ENCODE peak calls at places on chromosomes 7 and 10, in five cellular contexts. One of them, this sample, is unnamed.

GRCh38 chr10:12541446-12542067 is 192.2 kb downstream of the CAMK1D start:
- DNase-seq in CD8-positive, alpha-beta T cell: no peak
- DNase-seq in GM13976: no peak
- DNase-seq in heart left ventricle: no peak
- DNase-seq in mesothelial cell of epicardium: no peak
- DNase-seq in this sample: no peak

GRCh38 chr7:137508437-137509175 is 165.1 kb upstream of the PTN start:
- DNase-seq in CD8-positive, alpha-beta T cell: no peak
- DNase-seq in GM13976: no peak
- DNase-seq in heart left ventricle: no peak
- DNase-seq in mesothelial cell of epicardium: no peak
- DNase-seq in this sample: no peak

GRCh38 chr7:153034791-153035190 is 275.2 kb downstream of the ACTR3B start:
- DNase-seq in CD8-positive, alpha-beta T cell: no peak
- DNase-seq in GM13976: no peak
- DNase-seq in heart left ventricle: no peak
- DNase-seq in mesothelial cell of epicardium: no peak
- DNase-seq in this sample: no peak

GRCh38 chr10:77357611-77358010 is 280.0 kb downstream of the KCNMA1 start:
- DNase-seq in CD8-positive, alpha-beta T cell: no peak
- DNase-seq in GM13976: no peak
- DNase-seq in heart left ventricle: no peak
- DNase-seq in mesothelial cell of epicardium: no peak
- DNase-seq in this sample: no peak

GRCh38 chr7:104984591-104985258 is 29.3 kb upstream of the KMT2E start:
- DNase-seq in CD8-positive, alpha-beta T cell: no peak
- DNase-seq in GM13976: no peak
- DNase-seq in heart left ventricle: no peak
- DNase-seq in mesothelial cell of epicardium: no peak
- DNase-seq in this sample: no peak

GRCh38 chr7:104898434-104898833 is 115.6 kb upstream of the KMT2E start:
- DNase-seq in CD8-positive, alpha-beta T cell: no peak
- DNase-seq in GM13976: no peak
- DNase-seq in heart left ventricle: no peak
- DNase-seq in mesothelial cell of epicardium: no peak
- DNase-seq in this sample: no peak

GRCh38 chr7:155647302-155647701 is 2.8 kb downstream of the RBM33 start:
- DNase-seq in CD8-positive, alpha-beta T cell: no peak
- DNase-seq in GM13976: no peak
- DNase-seq in heart left ventricle: no peak
- DNase-seq in mesothelial cell of epicardium: no peak
- DNase-seq in this sample: no peak

GRCh38 chr10:57145548-57145947 is 784.5 kb upstream of the ZWINT start:
- DNase-seq in CD8-positive, alpha-beta T cell: no peak
- DNase-seq in GM13976: no peak
- DNase-seq in heart left ventricle: no peak
- DNase-seq in mesothelial cell of epicardium: no peak
- DNase-seq in this sample: no peak

GRCh38 chr7:158309844-158310763 is 277.5 kb downstream of the PTPRN2 start:
- DNase-seq in CD8-positive, alpha-beta T cell: no peak
- DNase-seq in GM13976: no peak
- DNase-seq in heart left ventricle: no peak
- DNase-seq in mesothelial cell of epicardium: no peak
- DNase-seq in this sample: no peak

GRCh38 chr7:50665403-50666123 is 100.4 kb upstream of the DDC start:
- DNase-seq in CD8-positive, alpha-beta T cell: no peak
- DNase-seq in GM13976: no peak
- DNase-seq in heart left ventricle: no peak
- DNase-seq in mesothelial cell of epicardium: no peak
- DNase-seq in this sample: no peak

GRCh38 chr10:78508955-78509354 is 475.3 kb downstream of the RPS24 start:
- DNase-seq in CD8-positive, alpha-beta T cell: no peak
- DNase-seq in GM13976: no peak
- DNase-seq in heart left ventricle: no peak
- DNase-seq in mesothelial cell of epicardium: no peak
- DNase-seq in this sample: no peak

GRCh38 chr10:121036431-121036830 is 185.3 kb downstream of the WDR11 start:
- DNase-seq in CD8-positive, alpha-beta T cell: no peak
- DNase-seq in GM13976: no peak
- DNase-seq in heart left ventricle: no peak
- DNase-seq in mesothelial cell of epicardium: no peak
- DNase-seq in this sample: no peak

GRCh38 chr7:93719546-93719945 is 145.0 kb upstream of the CALCR start:
- DNase-seq in CD8-positive, alpha-beta T cell: no peak
- DNase-seq in GM13976: no peak
- DNase-seq in heart left ventricle: no peak
- DNase-seq in mesothelial cell of epicardium: no peak
- DNase-seq in this sample: no peak

GRCh38 chr10:50470345-50470744 is 153.4 kb downstream of the SGMS1 start:
- DNase-seq in CD8-positive, alpha-beta T cell: no peak
- DNase-seq in GM13976: no peak
- DNase-seq in heart left ventricle: no peak
- DNase-seq in mesothelial cell of epicardium: no peak
- DNase-seq in this sample: no peak

GRCh38 chr7:94011714-94012353 is 7.7 kb upstream of the BET1 start:
- DNase-seq in CD8-positive, alpha-beta T cell: no peak
- DNase-seq in GM13976: no peak
- DNase-seq in heart left ventricle: no peak
- DNase-seq in mesothelial cell of epicardium: no peak
- DNase-seq in this sample: no peak

GRCh38 chr7:6628045-6628444 is 9.1 kb upstream of the ZNF316 start:
- DNase-seq in CD8-positive, alpha-beta T cell: no peak
- DNase-seq in GM13976: no peak
- DNase-seq in heart left ventricle: no peak
- DNase-seq in mesothelial cell of epicardium: no peak
- DNase-seq in this sample: no peak

GRCh38 chr10:93813507-93814465 is 56.0 kb downstream of the LGI1 start:
- DNase-seq in CD8-positive, alpha-beta T cell: peak; percentile 6
- DNase-seq in GM13976: peak; percentile 21
- DNase-seq in heart left ventricle: peak; percentile 69
- DNase-seq in mesothelial cell of epicardium: no peak
- DNase-seq in this sample: no peak

GRCh38 chr7:71613316-71613715 is 481.4 kb downstream of the GALNT17 start:
- DNase-seq in CD8-positive, alpha-beta T cell: no peak
- DNase-seq in GM13976: no peak
- DNase-seq in heart left ventricle: no peak
- DNase-seq in mesothelial cell of epicardium: no peak
- DNase-seq in this sample: no peak

GRCh38 chr7:136501151-136501550 is 367.3 kb upstream of the CHRM2 start:
- DNase-seq in CD8-positive, alpha-beta T cell: no peak
- DNase-seq in GM13976: no peak
- DNase-seq in heart left ventricle: no peak
- DNase-seq in mesothelial cell of epicardium: no peak
- DNase-seq in this sample: no peak

GRCh38 chr7:41696323-41696916 is 6.5 kb downstream of the INHBA start:
- DNase-seq in CD8-positive, alpha-beta T cell: no peak
- DNase-seq in GM13976: peak; percentile 38
- DNase-seq in heart left ventricle: peak; percentile 78
- DNase-seq in mesothelial cell of epicardium: peak; percentile 74
- DNase-seq in this sample: no peak

DNA sequence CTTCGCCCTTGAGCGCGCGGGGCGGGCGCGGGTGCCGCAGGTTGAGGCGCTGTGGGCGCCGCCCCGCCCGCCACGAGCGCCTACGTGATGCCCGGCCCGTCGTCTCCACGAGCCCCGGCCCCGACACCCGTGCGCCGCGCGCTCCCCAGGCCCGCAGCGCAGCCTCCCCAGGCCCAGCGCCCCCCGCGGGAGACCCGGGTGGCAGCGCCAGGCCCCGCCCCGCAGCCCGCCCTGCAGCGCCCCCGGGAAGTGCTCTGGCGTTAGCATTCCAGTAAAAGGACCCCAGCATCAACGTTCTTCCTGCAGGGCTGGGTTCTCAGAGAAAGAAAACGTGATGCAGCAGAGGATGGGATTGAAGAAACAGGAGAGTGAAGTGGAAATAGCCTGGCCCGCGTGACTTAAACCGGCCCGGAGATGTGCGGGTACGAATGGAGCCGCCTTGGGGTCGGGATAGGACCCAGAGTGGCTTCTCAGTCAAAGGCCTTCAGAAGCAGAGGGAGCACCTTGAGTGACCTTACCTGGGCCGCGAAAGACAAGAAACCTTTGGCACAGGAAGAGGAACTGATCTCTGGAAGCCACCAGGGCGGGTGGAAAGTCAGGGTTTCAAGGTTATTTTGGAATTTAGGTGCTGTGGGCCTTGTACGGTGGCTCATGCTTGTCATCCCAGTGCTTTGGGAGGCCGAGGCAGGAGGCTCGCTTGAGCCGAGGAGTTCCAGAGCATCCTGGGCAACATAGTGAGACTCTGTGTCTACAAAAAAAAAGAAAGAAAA is 1.8 kb downstream of the PFKP start:
- DNase-seq in CD8-positive, alpha-beta T cell: no peak
- DNase-seq in GM13976: peak; percentile 67
- DNase-seq in heart left ventricle: peak; percentile 67
- DNase-seq in mesothelial cell of epicardium: no peak
- DNase-seq in this sample: no peak
- TF ChIP-seq CTCF in CD8-positive, alpha-beta T cell: no peak
- TF ChIP-seq CTCF in GM13976: peak; percentile 19
- TF ChIP-seq CTCF in heart left ventricle: no peak
- TF ChIP-seq CTCF in mesothelial cell of epicardium: no peak
- TF ChIP-seq CTCF in this sample: no peak

DNA sequence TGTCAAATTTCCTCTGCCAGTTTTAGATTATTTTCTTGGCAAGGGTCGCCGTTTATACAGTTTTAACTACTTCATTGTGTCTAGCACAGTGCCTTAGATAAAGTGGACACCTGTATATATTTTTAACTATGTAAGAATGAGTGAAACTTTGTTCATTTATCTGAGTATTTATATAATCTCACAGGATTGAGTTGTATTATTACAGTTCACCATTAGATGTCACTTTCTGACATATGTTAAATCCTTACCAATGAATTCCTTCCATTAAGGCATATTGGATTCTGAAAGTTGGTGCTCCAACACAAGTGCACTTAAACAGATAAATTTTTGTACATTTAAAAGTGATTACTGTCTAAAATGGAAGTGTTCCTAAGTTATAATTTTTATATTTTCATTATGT is 43.0 kb downstream of the ZMYND11 start:
- DNase-seq in CD8-positive, alpha-beta T cell: no peak
- DNase-seq in GM13976: peak; percentile 37
- DNase-seq in heart left ventricle: no peak
- DNase-seq in mesothelial cell of epicardium: no peak
- DNase-seq in this sample: no peak
- TF ChIP-seq CTCF in CD8-positive, alpha-beta T cell: peak; percentile 53
- TF ChIP-seq CTCF in GM13976: no peak
- TF ChIP-seq CTCF in heart left ventricle: peak; percentile 54
- TF ChIP-seq CTCF in mesothelial cell of epicardium: no peak
- TF ChIP-seq CTCF in this sample: peak; percentile 51

GRCh38 chr10:113603057-113603777 is 50.4 kb downstream of the HABP2 start:
- DNase-seq in CD8-positive, alpha-beta T cell: no peak
- DNase-seq in GM13976: no peak
- DNase-seq in heart left ventricle: no peak
- DNase-seq in mesothelial cell of epicardium: no peak
- DNase-seq in this sample: no peak
- TF ChIP-seq CTCF in CD8-positive, alpha-beta T cell: no peak
- TF ChIP-seq CTCF in GM13976: no peak
- TF ChIP-seq CTCF in heart left ventricle: no peak
- TF ChIP-seq CTCF in mesothelial cell of epicardium: no peak
- TF ChIP-seq CTCF in this sample: no peak

GRCh38 chr7:115032986-115033385 is 111.1 kb downstream of the MDFIC start:
- DNase-seq in CD8-positive, alpha-beta T cell: no peak
- DNase-seq in GM13976: no peak
- DNase-seq in heart left ventricle: no peak
- DNase-seq in mesothelial cell of epicardium: no peak
- DNase-seq in this sample: no peak
- TF ChIP-seq CTCF in CD8-positive, alpha-beta T cell: no peak
- TF ChIP-seq CTCF in GM13976: no peak
- TF ChIP-seq CTCF in heart left ventricle: no peak
- TF ChIP-seq CTCF in mesothelial cell of epicardium: no peak
- TF ChIP-seq CTCF in this sample: no peak

This sample was measured in natural killer cell.